ENCODE peak calls at places on chromosomes 2 and 18, in ten cellular contexts. R, T, Q, D, L, Y, K, S, G and A are unnamed samples.
A peak's percentile ranks its signal among the peaks of the same experiment; 100 is the strongest.

GRCh38 chr2:72527424-72527823 is 298.4 kb downstream of the EXOC6B start:
- DNase-seq in S (no peak), D (no peak), T (no peak), R (no peak), K (no peak), Y (no peak), G (no peak), Q (no peak), L (no peak), A (no peak)

GRCh38 chr2:104472076-104472475 is 381.8 kb upstream of the POU3F3 start:
- DNase-seq in R (no peak), Q (no peak), S (no peak), Y (no peak), D (no peak), G (no peak), L (no peak), T (no peak), K (no peak), A (no peak)

GRCh38 chr2:113156278-113157107 is 17.3 kb upstream of the PSD4 start:
- DNase-seq in Y (peak; percentile 42), L (no peak), K (no peak), T (no peak), Q (peak; percentile 56), S (no peak), D (no peak), G (no peak), R (peak; percentile 64), A (peak; percentile 54)

GRCh38 chr2:71706121-71706520 is 252.8 kb downstream of the DYSF start:
- DNase-seq in D (no peak), Y (no peak), S (no peak), R (no peak), G (no peak), Q (no peak), K (no peak), T (no peak), L (no peak), A (no peak)

GRCh38 chr2:176494949-176495353 is 225.7 kb downstream of the MTX2 start:
- DNase-seq in Y (no peak), K (no peak), D (peak; percentile 70), L (no peak), Q (no peak), G (no peak), R (no peak), S (no peak), T (no peak), A (no peak)

GRCh38 chr2:232377841-232378734 is 463 bp upstream of the ALPP start:
- DNase-seq in D (no peak), T (no peak), Q (no peak), G (no peak), K (no peak), S (no peak), R (no peak), L (no peak), Y (no peak), A (no peak)

GRCh38 chr2:148132400-148132799 is 111.5 kb downstream of the MBD5 start:
- DNase-seq in Y (no peak), K (no peak), L (no peak), G (no peak), Q (no peak), D (no peak), T (no peak), R (no peak), S (peak; percentile 18), A (no peak)

GRCh38 chr18:64436111-64436510 is 287.2 kb upstream of the LINC00305 start:
- DNase-seq in S (no peak), T (no peak), R (no peak), D (peak; percentile 5), Q (no peak), G (no peak), K (no peak), L (no peak), Y (no peak), A (no peak)